ENCODE peak calls at places on chromosome 14, in six cellular contexts. M, Z, V, U, G and O are unnamed samples.

GRCh38 chr14:53957739-53958138 is 1.1 kb upstream of the BMP4 start:
- DNase-seq in M (no peak), Z (no peak), V (no peak), U (no peak), G (no peak), O (no peak)

GRCh38 chr14:105299654-105300541 is 903 bp downstream of the BRF1 start:
- DNase-seq in M (no peak), Z (no peak), V (no peak), U (no peak), G (no peak), O (no peak)

GRCh38 chr14:61720302-61720677 is 25.0 kb downstream of the HIF1A start:
- DNase-seq in M (peak; percentile 14), Z (no peak), V (no peak), U (no peak), G (no peak), O (peak; percentile 39)

GRCh38 chr14:61701946-61702345 is 6.6 kb downstream of the HIF1A start:
- DNase-seq in M (no peak), Z (no peak), V (no peak), U (no peak), G (no peak), O (no peak)

GRCh38 chr14:89672636-89673279 is 255.7 kb upstream of the FOXN3 start:
- DNase-seq in M (peak; percentile 67), Z (no peak), V (no peak), U (no peak), G (no peak), O (no peak)

GRCh38 chr14:83120187-83120586 is 1586.5 kb upstream of the SEL1L start:
- DNase-seq in M (no peak), Z (no peak), V (no peak), U (no peak), G (peak; percentile 34), O (no peak)

GRCh38 chr14:105898482-105899010 is 372.2 kb downstream of the TMEM121 start:
- DNase-seq in M (no peak), Z (no peak), V (no peak), U (no peak), G (no peak), O (no peak)

GRCh38 chr14:105398726-105399440 is 545 bp downstream of the TEX22 start:
- DNase-seq in M (peak; percentile 48), Z (no peak), V (no peak), U (peak; percentile 18), G (peak; percentile 11), O (no peak)

GRCh38 chr14:93018401-93018800 is 95.5 kb downstream of the CHGA start:
- DNase-seq in M (no peak), Z (no peak), V (no peak), U (no peak), G (no peak), O (no peak)

GRCh38 chr14:55114720-55115119 is 14.3 kb upstream of the LGALS3 start:
- DNase-seq in M (no peak), Z (no peak), V (no peak), U (no peak), G (no peak), O (no peak)

GRCh38 chr14:80585506-80585835 is 356.1 kb downstream of the CEP128 start:
- DNase-seq in M (no peak), Z (no peak), V (no peak), U (no peak), G (no peak), O (no peak)

GRCh38 chr14:66483322-66483721 is 2.8 kb upstream of the CCDC196 start:
- DNase-seq in M (no peak), Z (no peak), V (peak; percentile 31), U (no peak), G (no peak), O (no peak)

GRCh38 chr14:100031506-100032281 is 33.5 kb upstream of the EVL start:
- DNase-seq in M (peak; percentile 78), Z (peak; percentile 71), V (peak; percentile 98), U (peak; percentile 38), G (peak; percentile 99), O (peak; percentile 98)
- H2AFZ ChIP-seq in M (no peak overlapping the region), Z (peak overlapping the region; percentile 82), V (no peak overlapping the region), U (no peak overlapping the region), G (peak overlapping the region; percentile 76), O (no peak overlapping the region)

DNA sequence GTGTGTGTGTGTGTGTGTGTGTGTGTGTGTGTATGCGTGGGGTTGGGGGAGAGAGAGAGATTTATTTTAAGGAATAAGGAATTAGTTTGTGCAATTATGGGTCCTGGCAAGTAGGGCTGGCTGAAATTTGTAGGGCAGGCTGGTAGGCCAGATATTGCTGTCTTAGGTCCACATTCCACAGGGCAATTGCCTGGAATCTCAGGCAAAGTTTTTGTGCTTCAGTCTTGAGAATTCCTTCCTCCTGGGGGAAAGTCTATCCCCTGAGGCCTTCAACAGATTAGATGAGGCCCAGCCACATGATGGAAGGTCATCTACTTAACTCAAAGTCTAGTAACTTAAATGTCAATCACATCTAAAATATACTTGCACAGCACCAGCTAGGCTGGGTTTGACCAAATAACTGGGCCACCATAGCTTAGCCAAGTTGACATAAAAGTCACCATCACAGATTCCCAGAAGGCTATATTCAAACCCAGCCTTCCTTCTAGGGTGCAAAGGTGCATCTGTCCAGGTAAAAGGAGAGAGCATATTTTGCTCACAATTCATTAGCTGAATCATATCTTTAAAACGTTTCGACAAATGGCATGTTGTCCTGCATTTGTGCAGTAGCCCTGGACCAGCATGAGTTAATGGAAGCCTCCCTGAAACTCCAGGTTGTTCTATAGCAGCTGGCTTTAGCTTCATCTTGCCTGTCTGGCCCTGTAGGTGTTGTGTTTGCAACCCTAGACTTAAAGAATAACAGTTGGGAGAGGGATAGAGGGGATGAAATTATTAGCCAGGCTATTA is 63.1 kb downstream of the C14orf132 start:
- DNase-seq in M (no peak), Z (no peak), V (no peak), U (no peak), G (peak; percentile 59), O (no peak)
- H2AFZ ChIP-seq in M (no peak overlapping the region), Z (no peak overlapping the region), V (no peak overlapping the region), U (no peak overlapping the region), G (no peak overlapping the region), O (no peak overlapping the region)

DNA sequence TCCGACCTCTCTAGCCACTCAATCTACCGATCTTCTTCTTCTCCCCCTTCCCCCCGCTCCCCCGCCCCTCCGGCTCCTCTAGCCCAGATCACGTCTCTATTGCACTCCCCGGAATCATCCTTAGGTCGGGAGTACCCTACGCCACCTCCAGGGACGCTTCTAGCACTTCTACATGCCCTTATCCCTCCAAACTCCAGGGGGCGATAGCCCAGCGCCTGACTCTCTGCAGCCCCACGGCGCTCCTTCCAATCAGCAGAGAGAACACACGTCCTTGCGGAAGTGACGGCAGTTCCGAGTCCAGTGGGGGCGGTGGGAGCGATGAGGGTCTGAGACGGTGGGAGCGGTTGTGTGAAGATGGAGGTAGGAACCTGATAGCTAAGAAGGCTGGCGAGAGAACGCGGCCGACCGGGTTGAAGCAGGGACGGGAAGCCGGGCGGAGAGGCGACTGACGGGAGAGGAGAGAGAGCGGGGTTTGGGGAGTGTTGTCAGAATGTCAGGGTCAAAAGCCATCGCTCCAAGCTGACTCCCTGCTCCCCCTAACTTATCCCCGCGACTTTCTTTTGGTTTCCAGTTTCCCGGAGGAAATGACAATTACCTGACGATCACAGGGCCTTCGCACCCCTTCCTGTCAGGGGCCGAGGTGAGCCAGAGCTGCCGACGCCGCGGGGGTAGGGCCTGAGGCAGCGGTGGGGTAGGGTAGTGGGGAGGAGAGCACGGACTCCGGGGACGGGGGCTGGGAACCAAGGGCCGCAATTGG is at the start of the genes RAB2B and TOX4:
- DNase-seq in M (peak; percentile 98), Z (peak; percentile 97), V (peak; percentile 99), U (peak; percentile 91), G (peak; percentile 99), O (peak; percentile 96)
- H2AFZ ChIP-seq in M (peak within 1 kb of the TSS; percentile 57), Z (peak within 1 kb of the TSS; percentile 81), V (peak within 1 kb of the TSS; percentile 96), U (peak within 1 kb of the TSS; percentile 87), G (peak within 1 kb of the TSS; percentile 95), O (peak within 1 kb of the TSS; percentile 88)

GRCh38 chr14:60641722-60642269 is 7.5 kb downstream of the SIX1 start:
- DNase-seq in M (no peak), Z (no peak), V (no peak), U (no peak), G (no peak), O (no peak)
- H2AFZ ChIP-seq in M (no peak overlapping the region), Z (no peak overlapping the region), V (no peak overlapping the region), U (no peak overlapping the region), G (no peak overlapping the region), O (no peak overlapping the region)

GRCh38 chr14:29940482-29940881 is 12.8 kb upstream of the PRKD1 start:
- DNase-seq in M (no peak), Z (no peak), V (no peak), U (no peak), G (no peak), O (no peak)
- H2AFZ ChIP-seq in M (no peak overlapping the region), Z (no peak overlapping the region), V (no peak overlapping the region), U (no peak overlapping the region), G (no peak overlapping the region), O (no peak overlapping the region)

DNA sequence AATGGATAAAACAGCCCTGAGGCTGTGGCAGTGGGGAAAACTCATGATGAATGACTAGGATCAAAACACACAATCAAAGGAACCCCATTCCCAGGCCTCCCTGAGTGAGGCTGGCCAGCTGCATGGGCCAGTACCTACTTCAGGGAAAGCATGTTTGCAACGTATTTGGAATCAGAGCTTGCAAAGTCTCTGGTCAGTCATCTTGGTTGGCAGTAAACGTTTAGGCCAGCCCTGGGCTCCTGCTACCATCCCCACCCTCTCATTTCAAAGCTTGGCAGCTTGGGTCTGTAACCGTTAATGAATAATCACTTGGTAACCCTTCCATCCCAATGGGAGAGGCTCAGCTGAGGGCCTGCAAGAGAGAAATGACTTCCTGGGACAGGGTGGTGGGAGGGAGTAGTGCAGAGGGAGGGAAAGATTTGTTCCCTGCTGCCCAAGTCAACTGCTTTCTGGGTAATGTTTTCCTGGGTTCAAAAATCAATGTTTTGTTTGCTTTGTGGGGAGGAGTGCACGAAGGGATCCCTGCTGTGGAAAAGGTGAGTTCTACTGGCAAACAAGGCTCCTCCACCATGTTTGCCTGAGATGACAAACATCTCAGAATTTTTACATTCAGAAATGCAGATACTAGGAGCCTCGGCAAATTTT is 2.0 kb upstream of the RNASE8 start:
- DNase-seq in M (peak; percentile 27), Z (no peak), V (no peak), U (no peak), G (no peak), O (no peak)
- H2AFZ ChIP-seq in M (no peak overlapping the region), Z (no peak overlapping the region), V (no peak overlapping the region), U (no peak overlapping the region), G (peak overlapping the region; percentile 36), O (no peak overlapping the region)

DNA sequence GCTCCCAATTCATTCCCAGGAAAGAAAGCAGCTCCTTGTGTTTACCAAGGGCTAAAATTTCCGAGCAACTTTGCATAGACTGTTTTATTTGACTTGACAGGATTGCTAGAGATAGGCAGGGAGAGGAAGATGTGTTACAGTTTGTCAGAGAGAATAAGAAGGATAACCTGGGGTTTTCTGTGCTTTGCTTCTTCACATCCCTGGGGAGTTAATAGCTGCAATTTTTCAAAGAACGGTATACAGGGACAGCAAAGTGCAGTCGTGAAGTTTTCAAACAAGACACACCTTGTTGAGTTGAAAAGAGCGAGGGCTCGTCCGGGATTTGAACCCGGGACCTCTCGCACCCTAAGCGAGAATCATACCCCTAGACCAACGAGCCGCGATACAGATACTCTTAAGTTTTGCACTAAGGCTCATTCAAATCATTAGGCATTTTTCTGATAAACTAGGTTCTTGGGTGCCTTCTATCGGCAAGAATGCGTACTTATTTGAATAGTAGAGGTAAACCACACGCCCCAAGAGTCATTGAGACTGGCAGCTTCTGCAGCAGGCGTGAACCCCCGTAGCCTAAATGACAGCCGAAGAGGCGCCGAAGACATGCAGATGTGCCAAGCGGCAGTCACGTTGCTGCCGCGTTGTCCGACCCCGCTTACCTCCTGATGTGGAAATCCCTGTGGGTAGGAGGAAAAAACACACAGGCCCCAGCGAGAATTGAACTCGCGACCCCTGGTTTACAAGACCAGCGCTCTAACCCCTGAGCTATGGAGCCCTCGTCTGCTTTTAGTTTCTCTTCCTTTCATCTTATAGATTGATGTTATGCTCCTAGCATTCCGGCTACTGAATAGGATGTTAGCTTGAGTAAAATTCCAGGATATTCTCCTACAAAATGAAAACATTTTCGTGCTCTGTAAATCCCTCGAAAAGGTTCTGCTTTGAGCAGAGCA is 22.2 kb upstream of the RNASE12 start:
- DNase-seq in M (peak; percentile 95), Z (peak; percentile 97), V (peak; percentile 97), U (peak; percentile 79), G (peak; percentile 99), O (peak; percentile 97)
- H2AFZ ChIP-seq in M (peak overlapping the region; percentile 54), Z (peak overlapping the region; percentile 86), V (peak overlapping the region; percentile 57), U (peak overlapping the region; percentile 78), G (peak overlapping the region; percentile 75), O (peak overlapping the region; percentile 90)